ENCODE peak calls at places on chromosomes 6 and 20, in ten cellular contexts. One of them, this sample, is unnamed.

GRCh38 chr6:168139121-168139520 is 60.1 kb upstream of the FRMD1 start:
- DNase-seq in mesothelial cell of epicardium: no peak
- DNase-seq in GM20000: no peak
- DNase-seq in endodermal cell: peak; percentile 17
- DNase-seq in GM23338: no peak
- DNase-seq in pancreas: no peak
- DNase-seq in CD4-positive, alpha-beta T cell: no peak
- DNase-seq in dorsolateral prefrontal cortex: no peak
- DNase-seq in psoas muscle: no peak
- DNase-seq in fibroblast of mammary gland: no peak
- DNase-seq in this sample: no peak

GRCh38 chr6:26017567-26017966 is 55.0 kb downstream of the TRIM38 start:
- DNase-seq in endodermal cell: peak; percentile 77
- DNase-seq in fibroblast of mammary gland: peak; percentile 94
- DNase-seq in dorsolateral prefrontal cortex: peak; percentile 88
- DNase-seq in CD4-positive, alpha-beta T cell: peak; percentile 74
- DNase-seq in GM20000: peak; percentile 42
- DNase-seq in mesothelial cell of epicardium: no peak
- DNase-seq in GM23338: peak; percentile 72
- DNase-seq in pancreas: peak; percentile 35
- DNase-seq in psoas muscle: peak; percentile 62
- DNase-seq in this sample: peak; percentile 97

GRCh38 chr20:44211177-44212039 is 837 bp upstream of the OSER1 start:
- DNase-seq in pancreas: no peak
- DNase-seq in fibroblast of mammary gland: peak; percentile 77
- DNase-seq in endodermal cell: no peak
- DNase-seq in CD4-positive, alpha-beta T cell: no peak
- DNase-seq in dorsolateral prefrontal cortex: peak; percentile 58
- DNase-seq in psoas muscle: no peak
- DNase-seq in GM23338: no peak
- DNase-seq in mesothelial cell of epicardium: no peak
- DNase-seq in GM20000: no peak
- DNase-seq in this sample: peak; percentile 40

GRCh38 chr6:150336299-150336698 is 32.5 kb upstream of the IYD start:
- DNase-seq in GM20000: peak; percentile 12
- DNase-seq in GM23338: no peak
- DNase-seq in CD4-positive, alpha-beta T cell: no peak
- DNase-seq in dorsolateral prefrontal cortex: no peak
- DNase-seq in psoas muscle: no peak
- DNase-seq in mesothelial cell of epicardium: no peak
- DNase-seq in endodermal cell: no peak
- DNase-seq in fibroblast of mammary gland: peak; percentile 11
- DNase-seq in pancreas: no peak
- DNase-seq in this sample: no peak

GRCh38 chr6:105319331-105319730 is 83.6 kb downstream of the PREP start:
- DNase-seq in mesothelial cell of epicardium: no peak
- DNase-seq in CD4-positive, alpha-beta T cell: no peak
- DNase-seq in GM23338: no peak
- DNase-seq in fibroblast of mammary gland: peak; percentile 14
- DNase-seq in endodermal cell: no peak
- DNase-seq in psoas muscle: no peak
- DNase-seq in pancreas: no peak
- DNase-seq in GM20000: no peak
- DNase-seq in dorsolateral prefrontal cortex: no peak
- DNase-seq in this sample: no peak

GRCh38 chr20:36261389-36262105 is 25.3 kb downstream of the AAR2 start:
- DNase-seq in endodermal cell: no peak
- DNase-seq in dorsolateral prefrontal cortex: no peak
- DNase-seq in mesothelial cell of epicardium: no peak
- DNase-seq in CD4-positive, alpha-beta T cell: no peak
- DNase-seq in GM23338: no peak
- DNase-seq in fibroblast of mammary gland: no peak
- DNase-seq in psoas muscle: no peak
- DNase-seq in GM20000: no peak
- DNase-seq in pancreas: no peak
- DNase-seq in this sample: no peak

GRCh38 chr6:107801195-107801594 is 22.9 kb downstream of the SCML4 start:
- DNase-seq in GM20000: no peak
- DNase-seq in pancreas: no peak
- DNase-seq in endodermal cell: peak; percentile 31
- DNase-seq in dorsolateral prefrontal cortex: no peak
- DNase-seq in GM23338: no peak
- DNase-seq in mesothelial cell of epicardium: no peak
- DNase-seq in fibroblast of mammary gland: no peak
- DNase-seq in CD4-positive, alpha-beta T cell: no peak
- DNase-seq in psoas muscle: no peak
- DNase-seq in this sample: no peak

GRCh38 chr6:4010682-4011081 is 68.3 kb downstream of the FAM217A start:
- DNase-seq in CD4-positive, alpha-beta T cell: no peak
- DNase-seq in pancreas: no peak
- DNase-seq in endodermal cell: no peak
- DNase-seq in GM23338: no peak
- DNase-seq in psoas muscle: no peak
- DNase-seq in dorsolateral prefrontal cortex: no peak
- DNase-seq in fibroblast of mammary gland: no peak
- DNase-seq in GM20000: no peak
- DNase-seq in mesothelial cell of epicardium: no peak
- DNase-seq in this sample: peak; percentile 51

GRCh38 chr20:24086121-24086520 is 97.5 kb upstream of the GGTLC1 start:
- DNase-seq in GM20000: no peak
- DNase-seq in GM23338: no peak
- DNase-seq in mesothelial cell of epicardium: no peak
- DNase-seq in pancreas: no peak
- DNase-seq in endodermal cell: no peak
- DNase-seq in fibroblast of mammary gland: no peak
- DNase-seq in CD4-positive, alpha-beta T cell: no peak
- DNase-seq in dorsolateral prefrontal cortex: no peak
- DNase-seq in psoas muscle: no peak
- DNase-seq in this sample: no peak

GRCh38 chr20:44418069-44418905 is 57.4 kb upstream of the TTPAL start:
- DNase-seq in mesothelial cell of epicardium: no peak
- DNase-seq in psoas muscle: no peak
- DNase-seq in GM23338: no peak
- DNase-seq in endodermal cell: no peak
- DNase-seq in GM20000: no peak
- DNase-seq in CD4-positive, alpha-beta T cell: no peak
- DNase-seq in fibroblast of mammary gland: no peak
- DNase-seq in pancreas: no peak
- DNase-seq in dorsolateral prefrontal cortex: no peak
- DNase-seq in this sample: no peak

GRCh38 chr6:16196260-16196914 is 42.0 kb upstream of the GMPR start:
- DNase-seq in GM23338: no peak
- DNase-seq in dorsolateral prefrontal cortex: no peak
- DNase-seq in GM20000: no peak
- DNase-seq in endodermal cell: no peak
- DNase-seq in CD4-positive, alpha-beta T cell: no peak
- DNase-seq in mesothelial cell of epicardium: no peak
- DNase-seq in fibroblast of mammary gland: no peak
- DNase-seq in pancreas: no peak
- DNase-seq in psoas muscle: no peak
- DNase-seq in this sample: no peak

GRCh38 chr20:47090835-47091234 is 196.2 kb downstream of the EYA2 start:
- DNase-seq in GM23338: no peak
- DNase-seq in fibroblast of mammary gland: no peak
- DNase-seq in mesothelial cell of epicardium: no peak
- DNase-seq in endodermal cell: no peak
- DNase-seq in pancreas: no peak
- DNase-seq in CD4-positive, alpha-beta T cell: no peak
- DNase-seq in GM20000: no peak
- DNase-seq in psoas muscle: no peak
- DNase-seq in dorsolateral prefrontal cortex: no peak
- DNase-seq in this sample: no peak

GRCh38 chr20:7702141-7702540 is 238.1 kb downstream of the HAO1 start:
- DNase-seq in pancreas: no peak
- DNase-seq in psoas muscle: no peak
- DNase-seq in endodermal cell: no peak
- DNase-seq in CD4-positive, alpha-beta T cell: no peak
- DNase-seq in dorsolateral prefrontal cortex: no peak
- DNase-seq in GM23338: no peak
- DNase-seq in mesothelial cell of epicardium: no peak
- DNase-seq in fibroblast of mammary gland: no peak
- DNase-seq in GM20000: no peak
- DNase-seq in this sample: no peak

GRCh38 chr6:6466967-6467761 is 121.4 kb upstream of the LY86 start:
- DNase-seq in dorsolateral prefrontal cortex: no peak
- DNase-seq in pancreas: no peak
- DNase-seq in GM23338: no peak
- DNase-seq in psoas muscle: no peak
- DNase-seq in CD4-positive, alpha-beta T cell: no peak
- DNase-seq in mesothelial cell of epicardium: no peak
- DNase-seq in GM20000: no peak
- DNase-seq in fibroblast of mammary gland: peak; percentile 20
- DNase-seq in endodermal cell: no peak
- DNase-seq in this sample: peak; percentile 2

GRCh38 chr6:113994934-113995342 is 24.0 kb upstream of the HDAC2 start:
- DNase-seq in endodermal cell: peak; percentile 78
- DNase-seq in dorsolateral prefrontal cortex: peak; percentile 88
- DNase-seq in fibroblast of mammary gland: peak; percentile 90
- DNase-seq in GM20000: peak; percentile 14
- DNase-seq in pancreas: peak; percentile 22
- DNase-seq in mesothelial cell of epicardium: no peak
- DNase-seq in GM23338: peak; percentile 81
- DNase-seq in CD4-positive, alpha-beta T cell: no peak
- DNase-seq in psoas muscle: no peak
- DNase-seq in this sample: peak; percentile 18

GRCh38 chr6:113995632-113996031 is 24.7 kb upstream of the HDAC2 start:
- DNase-seq in fibroblast of mammary gland: peak; percentile 96
- DNase-seq in GM20000: no peak
- DNase-seq in GM23338: peak; percentile 37
- DNase-seq in mesothelial cell of epicardium: no peak
- DNase-seq in pancreas: no peak
- DNase-seq in psoas muscle: peak; percentile 61
- DNase-seq in CD4-positive, alpha-beta T cell: no peak
- DNase-seq in dorsolateral prefrontal cortex: peak; percentile 85
- DNase-seq in endodermal cell: peak; percentile 70
- DNase-seq in this sample: no peak

DNA sequence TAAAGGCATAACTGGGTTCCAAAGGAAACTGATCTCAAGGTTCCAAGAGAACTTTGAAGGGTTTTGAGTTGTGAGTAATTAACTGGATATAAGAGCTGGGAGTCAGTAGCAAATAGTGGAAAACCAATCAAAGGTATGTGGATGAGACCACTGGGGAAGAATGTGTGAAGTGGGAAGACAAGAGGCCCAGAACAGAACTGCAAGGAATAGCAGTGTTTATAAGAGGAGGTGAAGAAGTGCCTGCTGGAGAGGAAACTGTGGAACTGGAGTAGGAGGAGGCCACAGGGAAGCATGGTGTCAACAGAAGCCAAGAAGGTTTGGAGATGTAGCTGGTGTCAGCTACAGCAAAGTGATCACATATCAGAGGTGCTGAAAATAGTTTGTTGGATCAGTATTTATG is 18.7 kb upstream of the HDAC2 start:
- DNase-seq in CD4-positive, alpha-beta T cell: no peak
- DNase-seq in GM20000: no peak
- DNase-seq in GM23338: no peak
- DNase-seq in pancreas: no peak
- DNase-seq in endodermal cell: no peak
- DNase-seq in mesothelial cell of epicardium: no peak
- DNase-seq in dorsolateral prefrontal cortex: no peak
- DNase-seq in fibroblast of mammary gland: no peak
- DNase-seq in psoas muscle: no peak
- DNase-seq in this sample: no peak
- TF ChIP-seq CTCF in CD4-positive, alpha-beta T cell: no peak
- TF ChIP-seq CTCF in GM20000: no peak
- TF ChIP-seq CTCF in GM23338: no peak
- TF ChIP-seq CTCF in pancreas: no peak
- TF ChIP-seq CTCF in endodermal cell: no peak
- TF ChIP-seq CTCF in mesothelial cell of epicardium: no peak
- TF ChIP-seq CTCF in dorsolateral prefrontal cortex: no peak
- TF ChIP-seq CTCF in fibroblast of mammary gland: no peak
- TF ChIP-seq CTCF in psoas muscle: no peak
- TF ChIP-seq CTCF in this sample: no peak

DNA sequence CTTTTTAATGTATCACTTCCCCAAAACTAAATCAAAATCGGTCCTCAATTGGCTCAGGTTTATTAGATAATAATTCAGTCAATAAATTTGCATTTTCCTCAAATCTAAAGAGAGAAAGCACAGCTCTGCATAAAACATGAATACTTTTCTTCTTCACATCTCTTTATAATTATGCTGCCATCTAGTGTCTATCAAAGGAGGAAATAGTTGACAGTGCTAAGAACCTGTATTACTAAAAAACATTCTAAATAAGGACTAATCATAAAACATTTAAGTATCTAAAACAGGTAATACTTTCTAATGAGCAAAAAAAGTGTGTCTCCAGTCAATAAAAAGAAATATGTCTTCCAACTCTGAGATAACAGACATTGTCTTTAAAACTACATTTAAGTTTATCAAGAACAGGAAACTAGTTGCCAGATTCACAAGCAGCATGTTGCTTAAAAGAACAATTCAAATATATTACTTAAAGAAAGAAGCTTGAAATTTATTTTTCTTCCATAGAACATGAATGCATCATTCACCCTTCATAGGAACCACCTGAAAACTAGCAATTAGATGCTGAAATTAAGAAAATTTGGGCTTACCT is 56.5 kb upstream of the DST start:
- DNase-seq in fibroblast of mammary gland: peak; percentile 54
- DNase-seq in psoas muscle: no peak
- DNase-seq in GM23338: no peak
- DNase-seq in endodermal cell: no peak
- DNase-seq in pancreas: no peak
- DNase-seq in GM20000: peak; percentile 31
- DNase-seq in dorsolateral prefrontal cortex: no peak
- DNase-seq in CD4-positive, alpha-beta T cell: no peak
- DNase-seq in mesothelial cell of epicardium: no peak
- DNase-seq in this sample: no peak
- TF ChIP-seq CTCF in fibroblast of mammary gland: peak; percentile 43
- TF ChIP-seq CTCF in psoas muscle: peak; percentile 64
- TF ChIP-seq CTCF in GM23338: no peak
- TF ChIP-seq CTCF in endodermal cell: peak; percentile 73
- TF ChIP-seq CTCF in pancreas: peak; percentile 35
- TF ChIP-seq CTCF in GM20000: peak; percentile 40
- TF ChIP-seq CTCF in dorsolateral prefrontal cortex: peak; percentile 80
- TF ChIP-seq CTCF in CD4-positive, alpha-beta T cell: peak; percentile 28
- TF ChIP-seq CTCF in mesothelial cell of epicardium: peak; percentile 43
- TF ChIP-seq CTCF in this sample: peak; percentile 60

GRCh38 chr6:98547151-98547550 is 287.2 kb upstream of the POU3F2 start:
- DNase-seq in CD4-positive, alpha-beta T cell: no peak
- DNase-seq in endodermal cell: no peak
- DNase-seq in mesothelial cell of epicardium: no peak
- DNase-seq in psoas muscle: no peak
- DNase-seq in fibroblast of mammary gland: no peak
- DNase-seq in dorsolateral prefrontal cortex: no peak
- DNase-seq in GM20000: no peak
- DNase-seq in pancreas: no peak
- DNase-seq in GM23338: no peak
- DNase-seq in this sample: no peak
- TF ChIP-seq CTCF in CD4-positive, alpha-beta T cell: no peak
- TF ChIP-seq CTCF in endodermal cell: no peak
- TF ChIP-seq CTCF in mesothelial cell of epicardium: no peak
- TF ChIP-seq CTCF in psoas muscle: no peak
- TF ChIP-seq CTCF in fibroblast of mammary gland: no peak
- TF ChIP-seq CTCF in dorsolateral prefrontal cortex: no peak
- TF ChIP-seq CTCF in GM20000: no peak
- TF ChIP-seq CTCF in pancreas: no peak
- TF ChIP-seq CTCF in GM23338: no peak
- TF ChIP-seq CTCF in this sample: no peak

DNA sequence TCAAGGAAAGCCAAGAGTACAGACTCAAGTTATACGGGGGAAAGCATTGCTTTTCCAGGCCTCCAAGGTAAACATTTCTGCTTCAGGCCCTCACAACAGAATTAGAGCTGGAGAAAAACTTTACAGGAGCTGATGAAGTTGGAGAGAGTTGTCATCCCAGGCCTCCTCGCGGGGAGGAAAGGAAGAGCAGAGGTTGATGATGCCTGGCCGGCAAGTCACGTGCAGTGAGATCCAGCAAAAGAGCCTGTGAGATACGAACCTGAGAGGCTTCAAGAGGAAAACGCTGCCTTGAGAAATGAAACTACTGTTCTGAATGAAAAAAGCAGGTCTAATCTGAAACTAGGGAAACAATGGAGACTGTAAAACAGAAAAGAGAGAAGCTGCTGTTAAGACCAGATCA is 122.9 kb downstream of the FAM120B start:
- DNase-seq in fibroblast of mammary gland: peak; percentile 10
- DNase-seq in endodermal cell: peak; percentile 62
- DNase-seq in pancreas: no peak
- DNase-seq in psoas muscle: no peak
- DNase-seq in mesothelial cell of epicardium: no peak
- DNase-seq in GM23338: peak; percentile 29
- DNase-seq in CD4-positive, alpha-beta T cell: no peak
- DNase-seq in dorsolateral prefrontal cortex: no peak
- DNase-seq in GM20000: no peak
- DNase-seq in this sample: no peak
- TF ChIP-seq CTCF in fibroblast of mammary gland: no peak
- TF ChIP-seq CTCF in endodermal cell: peak; percentile 20
- TF ChIP-seq CTCF in pancreas: no peak
- TF ChIP-seq CTCF in psoas muscle: no peak
- TF ChIP-seq CTCF in mesothelial cell of epicardium: no peak
- TF ChIP-seq CTCF in GM23338: no peak
- TF ChIP-seq CTCF in CD4-positive, alpha-beta T cell: no peak
- TF ChIP-seq CTCF in dorsolateral prefrontal cortex: no peak
- TF ChIP-seq CTCF in GM20000: no peak
- TF ChIP-seq CTCF in this sample: no peak

This sample was measured in activated CD8-positive, alpha-beta T cell treated with anti-CD3 and anti-CD28 coated beads for 36 hours.